ENCODE peak calls at places on chromosome 14, in eight cellular contexts. L is stimulated activated CD8-positive, alpha-beta memory T cell treated with anti-CD3 and anti-CD28 coated beads, Interleukin-4, amount 100 ng/mL, for 48 hours; B is heart left ventricle; I is H4; F is pulmonary artery endothelial cell; D is uterus; W is ELR; O is lower leg skin. E is an unnamed sample.

GRCh38 chr14:100298551-100299237 is 7.5 kb downstream of the SLC25A29 start:
- DNase-seq in D (no peak), F (no peak), B (no peak), O (no peak), L (no peak), I (no peak), W (no peak), E (no peak)

GRCh38 chr14:96629558-96630222 is 127.5 kb downstream of the PAPOLA start:
- DNase-seq in I (no peak), F (no peak), B (no peak), O (no peak), D (peak), L (no peak), W (no peak), E (no peak)

GRCh38 chr14:94710731-94711130 is 59.2 kb downstream of the GSC start:
- DNase-seq in I (no peak), O (no peak), B (no peak), D (no peak), W (no peak), F (no peak), L (no peak), E (no peak)

GRCh38 chr14:59632381-59632780 is 55.8 kb upstream of the CCDC175 start:
- DNase-seq in I (peak), F (no peak), D (no peak), W (peak), B (no peak), L (peak), O (no peak), E (no peak)

GRCh38 chr14:101076451-101077220 is 173.1 kb upstream of the RTL1 start:
- DNase-seq in W (no peak), I (no peak), F (no peak), L (peak), B (no peak), D (peak), O (peak), E (no peak)

GRCh38 chr14:75022655-75023054 is 19.9 kb downstream of the EIF2B2 start:
- DNase-seq in F (no peak), D (no peak), I (peak), W (peak), B (peak), L (no peak), O (no peak), E (no peak)

GRCh38 chr14:99124482-99125104 is 147.4 kb downstream of the BCL11B start:
- DNase-seq in L (no peak), W (no peak), D (no peak), O (no peak), B (no peak), I (no peak), F (no peak), E (no peak)

GRCh38 chr14:35986219-35986573 is 160.1 kb downstream of the BRMS1L start:
- DNase-seq in L (no peak), B (no peak), O (no peak), F (no peak), I (peak), D (no peak), W (no peak), E (no peak)

GRCh38 chr14:90514015-90514398 is 117.2 kb downstream of the CALM1 start:
- DNase-seq in I (no peak), O (no peak), B (no peak), F (no peak), W (no peak), L (no peak), D (no peak), E (no peak)

GRCh38 chr14:104220225-104221070 is 82.1 kb downstream of the KIF26A start:
- DNase-seq in B (no peak), I (no peak), L (no peak), W (no peak), D (no peak), O (no peak), F (no peak), E (no peak)

GRCh38 chr14:42715316-42715715 is 1108.6 kb downstream of the LRFN5 start:
- DNase-seq in B (no peak), O (no peak), F (no peak), W (peak), I (no peak), L (no peak), D (no peak), E (no peak)

GRCh38 chr14:106872619-106873446 is 1346.5 kb downstream of the TMEM121 start:
- DNase-seq in W (peak), B (peak), O (no peak), I (peak), D (peak), F (no peak), L (peak), E (no peak)

GRCh38 chr14:92513966-92514843 is 624 bp downstream of the RIN3 start:
- DNase-seq in O (no peak), D (peak), F (no peak), W (peak), B (no peak), I (no peak), L (peak), E (no peak)